ENCODE peak calls at places on chromosomes 13 and 19, in ten cellular contexts. H is activated naive CD4-positive, alpha-beta T cell; D is T-helper 1 cell; G is gastrocnemius medialis; Y is activated T-cell treated with anti-CD3 and anti-CD28 coated beads, Interleukin-2, amount 50 U/mL, for 72 hours; T is EH; Z is nucleus accumbens; O is substantia nigra; L is stimulated activated CD4-positive, alpha-beta T cell treated with anti-CD3 and anti-CD28 coated beads, Interleukin-15, amount 100 ng/mL, for 48 hours; Q is hepatic stellate cell. E is an unnamed sample.

GRCh38 chr19:15779756-15780476 is 7.5 kb upstream of the OR10H5 start:
- DNase-seq in G (peak), T (no peak), Y (no peak), O (peak), H (no peak), D (no peak), Z (peak), Q (no peak), L (no peak), E (no peak)

GRCh38 chr13:47085346-47085745 is 188.5 kb upstream of the HTR2A start:
- DNase-seq in Q (peak), H (no peak), G (no peak), O (no peak), Z (no peak), T (peak), D (no peak), Y (no peak), L (no peak), E (no peak)

GRCh38 chr19:53511357-53511756 is 26.6 kb upstream of the ZNF331 start:
- DNase-seq in Q (no peak), Z (no peak), G (no peak), Y (no peak), H (no peak), T (no peak), L (no peak), D (no peak), O (no peak), E (no peak)

GRCh38 chr13:42066542-42066941 is 18.1 kb downstream of the DGKH start:
- DNase-seq in Q (peak), T (peak), H (no peak), L (no peak), D (no peak), Z (no peak), Y (no peak), G (no peak), O (no peak), E (no peak)

GRCh38 chr13:101157261-101157660 is 259.0 kb downstream of the NALCN start:
- DNase-seq in Z (no peak), L (no peak), G (no peak), Q (no peak), D (no peak), H (no peak), Y (no peak), T (peak), O (no peak), E (no peak)

GRCh38 chr13:112325142-112325808 is 50.9 kb upstream of the SPACA7 start:
- DNase-seq in G (no peak), Z (no peak), Q (no peak), H (no peak), L (no peak), D (no peak), O (no peak), Y (no peak), T (no peak), E (no peak)

GRCh38 chr13:59269476-59269875 is 894.3 kb downstream of the DIAPH3 start:
- DNase-seq in D (no peak), H (no peak), G (no peak), O (no peak), T (peak), Z (no peak), Q (peak), Y (no peak), L (no peak), E (peak)

GRCh38 chr13:20305587-20305986 is 73.5 kb upstream of the GJB6 start:
- DNase-seq in O (no peak), Y (no peak), D (no peak), H (no peak), Q (no peak), L (no peak), T (no peak), G (no peak), Z (no peak), E (no peak)

GRCh38 chr13:46184277-46184699 is 2.3 kb upstream of the LCP1 start:
- DNase-seq in Y (peak), L (peak), H (peak), D (peak), T (peak), O (no peak), G (no peak), Q (no peak), Z (no peak), E (no peak)

GRCh38 chr13:85806553-85807175 is 7.4 kb upstream of the SLITRK6 start:
- DNase-seq in L (no peak), G (no peak), Q (peak), Z (no peak), T (peak), O (no peak), Y (no peak), D (no peak), H (no peak), E (peak)

GRCh38 chr13:103976371-103976770 is 910.2 kb upstream of the SLC10A2 start:
- DNase-seq in T (no peak), Z (no peak), H (no peak), Q (no peak), D (no peak), O (no peak), L (no peak), Y (no peak), G (no peak), E (no peak)

GRCh38 chr19:48913114-48913513 is 13.0 kb downstream of the NUCB1 start:
- DNase-seq in O (no peak), T (no peak), D (no peak), Z (no peak), L (no peak), G (no peak), Y (no peak), H (no peak), Q (no peak), E (peak)

GRCh38 chr19:10699650-10700335 is 1.4 kb upstream of the QTRT1 start:
- DNase-seq in T (peak), O (no peak), Z (no peak), G (no peak), Q (peak), H (peak), Y (peak), D (peak), L (peak), E (peak)

GRCh38 chr19:30144242-30144758 is 202.3 kb downstream of the URI1 start:
- DNase-seq in O (no peak), Z (no peak), T (no peak), H (no peak), L (no peak), Y (no peak), D (no peak), Q (no peak), G (no peak), E (no peak)

GRCh38 chr19:40621966-40622772 is 21.0 kb downstream of the LTBP4 start:
- DNase-seq in Y (no peak), Z (no peak), O (no peak), D (no peak), G (no peak), H (no peak), Q (no peak), L (no peak), T (no peak), E (no peak)

GRCh38 chr13:69291292-69291906 is 816.2 kb upstream of the ATXN8OS start:
- DNase-seq in H (no peak), G (no peak), Y (no peak), D (no peak), T (no peak), Q (no peak), L (no peak), Z (no peak), O (no peak), E (no peak)

GRCh38 chr13:75514080-75515040 is 23.3 kb downstream of the COMMD6 start:
- DNase-seq in Z (no peak), Y (no peak), D (no peak), T (peak), Q (no peak), G (no peak), L (no peak), H (no peak), O (no peak), E (peak)

GRCh38 chr19:50896591-50897190 is 14.5 kb downstream of the KLK4 start:
- DNase-seq in Q (no peak), D (no peak), Y (peak), H (no peak), G (no peak), T (peak), L (peak), O (no peak), Z (no peak), E (no peak)

GRCh38 chr13:41614671-41615519 is 157.5 kb downstream of the RGCC start:
- DNase-seq in D (no peak), Z (no peak), T (peak), O (no peak), Q (no peak), H (no peak), G (no peak), L (no peak), Y (no peak), E (no peak)

GRCh38 chr13:39875583-39875982 is 220.1 kb downstream of the COG6 start:
- DNase-seq in G (no peak), H (no peak), Y (no peak), T (peak), L (no peak), D (no peak), O (no peak), Z (no peak), Q (no peak), E (no peak)

GRCh38 chr19:1811942-1812425 is at the start of gene ATP8B3:
- DNase-seq in L (peak), O (no peak), Q (peak), D (peak), Z (no peak), T (no peak), Y (no peak), H (no peak), G (no peak), E (no peak)

GRCh38 chr19:40596608-40597328 is 4.4 kb upstream of the LTBP4 start:
- DNase-seq in Z (no peak), L (no peak), Q (peak), O (peak), G (no peak), T (peak), Y (peak), D (no peak), H (no peak), E (peak)

GRCh38 chr13:43861863-43862262 is 17.7 kb downstream of the CCDC122 start:
- DNase-seq in L (no peak), Y (no peak), Z (no peak), G (no peak), T (peak), H (no peak), D (no peak), O (no peak), Q (no peak), E (no peak)

GRCh38 chr19:18867751-18868150 is 28.2 kb downstream of the CERS1 start:
- DNase-seq in Q (no peak), L (no peak), T (no peak), O (no peak), Z (no peak), G (no peak), Y (no peak), H (no peak), D (no peak), E (no peak)

GRCh38 chr13:110280231-110280813 is 26.6 kb downstream of the COL4A1 start:
- DNase-seq in Y (no peak), Z (no peak), O (no peak), G (no peak), D (no peak), Q (no peak), L (no peak), T (peak), H (no peak), E (peak)

GRCh38 chr19:3801412-3802096 is 15.4 kb upstream of the MATK start:
- DNase-seq in Z (peak), Q (no peak), H (no peak), G (no peak), Y (peak), O (no peak), T (peak), L (peak), D (peak), E (no peak)

GRCh38 chr13:29761815-29762214 is 88.6 kb downstream of the UBL3 start:
- DNase-seq in H (no peak), Y (no peak), D (no peak), Z (no peak), L (no peak), G (no peak), O (no peak), Q (no peak), T (no peak), E (no peak)

GRCh38 chr13:50800091-50800739 is 43.3 kb downstream of the DLEU7 start:
- DNase-seq in Z (no peak), Q (no peak), T (no peak), Y (no peak), G (no peak), O (no peak), H (no peak), D (no peak), L (no peak), E (no peak)

GRCh38 chr19:35671818-35672217 is 5.5 kb downstream of the UPK1A start:
- DNase-seq in H (no peak), D (no peak), G (no peak), O (no peak), Z (no peak), Y (no peak), T (no peak), Q (peak), L (no peak), E (no peak)

GRCh38 chr13:76852991-76853390 is 33.2 kb downstream of the KCTD12 start:
- DNase-seq in Q (no peak), G (no peak), Y (no peak), O (no peak), D (no peak), T (peak), Z (no peak), L (no peak), H (no peak), E (no peak)